ENCODE peak calls at places on chromosome 15, in eight cellular contexts. One of them, this sample, is unnamed.

GRCh38 chr15:92393287-92393993 is at the start of gene ST8SIA2:
- DNase-seq in nephron progenitor cell: peak
- DNase-seq in HCEC 1CT: no peak
- DNase-seq in H1: no peak
- DNase-seq in sciatic nerve: no peak
- DNase-seq in left ventricle myocardium inferior: peak
- DNase-seq in T-helper 2 cell: no peak
- DNase-seq in activated T-cell treated with anti-CD3 and anti-CD28 coated beads for 1 hour: no peak
- DNase-seq in this sample: no peak

GRCh38 chr15:65963911-65964482 is 94.7 kb downstream of the RAB11A start:
- DNase-seq in nephron progenitor cell: peak
- DNase-seq in HCEC 1CT: no peak
- DNase-seq in H1: no peak
- DNase-seq in sciatic nerve: no peak
- DNase-seq in left ventricle myocardium inferior: no peak
- DNase-seq in T-helper 2 cell: no peak
- DNase-seq in activated T-cell treated with anti-CD3 and anti-CD28 coated beads for 1 hour: no peak
- DNase-seq in this sample: no peak

GRCh38 chr15:90645873-90646605 is 71.1 kb upstream of the BLM start:
- DNase-seq in nephron progenitor cell: no peak
- DNase-seq in HCEC 1CT: no peak
- DNase-seq in H1: no peak
- DNase-seq in sciatic nerve: no peak
- DNase-seq in left ventricle myocardium inferior: no peak
- DNase-seq in T-helper 2 cell: no peak
- DNase-seq in activated T-cell treated with anti-CD3 and anti-CD28 coated beads for 1 hour: no peak
- DNase-seq in this sample: peak

GRCh38 chr15:58520936-58521292 is 89.1 kb downstream of the LIPC start:
- DNase-seq in nephron progenitor cell: no peak
- DNase-seq in HCEC 1CT: no peak
- DNase-seq in H1: no peak
- DNase-seq in sciatic nerve: no peak
- DNase-seq in left ventricle myocardium inferior: no peak
- DNase-seq in T-helper 2 cell: no peak
- DNase-seq in activated T-cell treated with anti-CD3 and anti-CD28 coated beads for 1 hour: no peak
- DNase-seq in this sample: no peak

GRCh38 chr15:44490628-44491027 is 46.3 kb upstream of the EIF3J start:
- DNase-seq in nephron progenitor cell: no peak
- DNase-seq in HCEC 1CT: peak
- DNase-seq in H1: no peak
- DNase-seq in sciatic nerve: no peak
- DNase-seq in left ventricle myocardium inferior: no peak
- DNase-seq in T-helper 2 cell: no peak
- DNase-seq in activated T-cell treated with anti-CD3 and anti-CD28 coated beads for 1 hour: no peak
- DNase-seq in this sample: no peak

GRCh38 chr15:25858952-25859760 is 4.0 kb downstream of the ATP10A start:
- DNase-seq in nephron progenitor cell: no peak
- DNase-seq in HCEC 1CT: no peak
- DNase-seq in H1: no peak
- DNase-seq in sciatic nerve: no peak
- DNase-seq in left ventricle myocardium inferior: no peak
- DNase-seq in T-helper 2 cell: no peak
- DNase-seq in activated T-cell treated with anti-CD3 and anti-CD28 coated beads for 1 hour: no peak
- DNase-seq in this sample: peak

GRCh38 chr15:57503051-57503702 is 88.5 kb upstream of the MYZAP start:
- DNase-seq in nephron progenitor cell: no peak
- DNase-seq in HCEC 1CT: no peak
- DNase-seq in H1: no peak
- DNase-seq in sciatic nerve: no peak
- DNase-seq in left ventricle myocardium inferior: no peak
- DNase-seq in T-helper 2 cell: no peak
- DNase-seq in activated T-cell treated with anti-CD3 and anti-CD28 coated beads for 1 hour: no peak
- DNase-seq in this sample: no peak

GRCh38 chr15:58247803-58248503 is 109.8 kb downstream of the AQP9 start:
- DNase-seq in nephron progenitor cell: no peak
- DNase-seq in HCEC 1CT: no peak
- DNase-seq in H1: no peak
- DNase-seq in sciatic nerve: peak
- DNase-seq in left ventricle myocardium inferior: peak
- DNase-seq in T-helper 2 cell: no peak
- DNase-seq in activated T-cell treated with anti-CD3 and anti-CD28 coated beads for 1 hour: no peak
- DNase-seq in this sample: no peak

GRCh38 chr15:91908401-91908800 is 54.9 kb downstream of the SLCO3A1 start:
- DNase-seq in nephron progenitor cell: no peak
- DNase-seq in HCEC 1CT: peak
- DNase-seq in H1: no peak
- DNase-seq in sciatic nerve: no peak
- DNase-seq in left ventricle myocardium inferior: no peak
- DNase-seq in T-helper 2 cell: no peak
- DNase-seq in activated T-cell treated with anti-CD3 and anti-CD28 coated beads for 1 hour: no peak
- DNase-seq in this sample: no peak

GRCh38 chr15:25762015-25762662 is 101.0 kb downstream of the ATP10A start:
- DNase-seq in nephron progenitor cell: no peak
- DNase-seq in HCEC 1CT: peak
- DNase-seq in H1: no peak
- DNase-seq in sciatic nerve: no peak
- DNase-seq in left ventricle myocardium inferior: no peak
- DNase-seq in T-helper 2 cell: no peak
- DNase-seq in activated T-cell treated with anti-CD3 and anti-CD28 coated beads for 1 hour: no peak
- DNase-seq in this sample: no peak

GRCh38 chr15:67827561-67828378 is 2.5 kb downstream of the SKOR1 start:
- DNase-seq in nephron progenitor cell: no peak
- DNase-seq in HCEC 1CT: no peak
- DNase-seq in H1: no peak
- DNase-seq in sciatic nerve: no peak
- DNase-seq in left ventricle myocardium inferior: no peak
- DNase-seq in T-helper 2 cell: no peak
- DNase-seq in activated T-cell treated with anti-CD3 and anti-CD28 coated beads for 1 hour: no peak
- DNase-seq in this sample: no peak

GRCh38 chr15:48400086-48400485 is 68.9 kb downstream of the DUT start:
- DNase-seq in nephron progenitor cell: no peak
- DNase-seq in HCEC 1CT: no peak
- DNase-seq in H1: no peak
- DNase-seq in sciatic nerve: no peak
- DNase-seq in left ventricle myocardium inferior: no peak
- DNase-seq in T-helper 2 cell: no peak
- DNase-seq in activated T-cell treated with anti-CD3 and anti-CD28 coated beads for 1 hour: no peak
- DNase-seq in this sample: no peak

GRCh38 chr15:76153241-76154197 is 93.7 kb downstream of the TMEM266 start:
- DNase-seq in nephron progenitor cell: no peak
- DNase-seq in HCEC 1CT: no peak
- DNase-seq in H1: no peak
- DNase-seq in sciatic nerve: no peak
- DNase-seq in left ventricle myocardium inferior: no peak
- DNase-seq in T-helper 2 cell: no peak
- DNase-seq in activated T-cell treated with anti-CD3 and anti-CD28 coated beads for 1 hour: no peak
- DNase-seq in this sample: no peak

GRCh38 chr15:90513448-90513847 is 16.3 kb upstream of the CRTC3 start:
- DNase-seq in nephron progenitor cell: no peak
- DNase-seq in HCEC 1CT: no peak
- DNase-seq in H1: no peak
- DNase-seq in sciatic nerve: no peak
- DNase-seq in left ventricle myocardium inferior: no peak
- DNase-seq in T-helper 2 cell: no peak
- DNase-seq in activated T-cell treated with anti-CD3 and anti-CD28 coated beads for 1 hour: no peak
- DNase-seq in this sample: no peak

GRCh38 chr15:76200641-76201105 is 110.6 kb downstream of the ETFA start:
- DNase-seq in nephron progenitor cell: no peak
- DNase-seq in HCEC 1CT: no peak
- DNase-seq in H1: no peak
- DNase-seq in sciatic nerve: peak
- DNase-seq in left ventricle myocardium inferior: no peak
- DNase-seq in T-helper 2 cell: no peak
- DNase-seq in activated T-cell treated with anti-CD3 and anti-CD28 coated beads for 1 hour: no peak
- DNase-seq in this sample: peak

GRCh38 chr15:68608206-68608843 is 29.5 kb downstream of the CORO2B start:
- DNase-seq in nephron progenitor cell: no peak
- DNase-seq in HCEC 1CT: no peak
- DNase-seq in H1: no peak
- DNase-seq in sciatic nerve: peak
- DNase-seq in left ventricle myocardium inferior: peak
- DNase-seq in T-helper 2 cell: no peak
- DNase-seq in activated T-cell treated with anti-CD3 and anti-CD28 coated beads for 1 hour: no peak
- DNase-seq in this sample: peak

GRCh38 chr15:55168350-55168974 is 28.3 kb downstream of the RSL24D1 start:
- DNase-seq in nephron progenitor cell: peak
- DNase-seq in HCEC 1CT: peak
- DNase-seq in H1: peak
- DNase-seq in sciatic nerve: peak
- DNase-seq in left ventricle myocardium inferior: no peak
- DNase-seq in T-helper 2 cell: peak
- DNase-seq in activated T-cell treated with anti-CD3 and anti-CD28 coated beads for 1 hour: peak
- DNase-seq in this sample: no peak

GRCh38 chr15:61216519-61216918 is 12.6 kb downstream of the RORA start:
- DNase-seq in nephron progenitor cell: no peak
- DNase-seq in HCEC 1CT: no peak
- DNase-seq in H1: no peak
- DNase-seq in sciatic nerve: no peak
- DNase-seq in left ventricle myocardium inferior: no peak
- DNase-seq in T-helper 2 cell: no peak
- DNase-seq in activated T-cell treated with anti-CD3 and anti-CD28 coated beads for 1 hour: no peak
- DNase-seq in this sample: no peak

GRCh38 chr15:89130194-89130593 is 41.9 kb downstream of the ABHD2 start:
- DNase-seq in nephron progenitor cell: no peak
- DNase-seq in HCEC 1CT: no peak
- DNase-seq in H1: no peak
- DNase-seq in sciatic nerve: no peak
- DNase-seq in left ventricle myocardium inferior: no peak
- DNase-seq in T-helper 2 cell: no peak
- DNase-seq in activated T-cell treated with anti-CD3 and anti-CD28 coated beads for 1 hour: peak
- DNase-seq in this sample: no peak

GRCh38 chr15:96331942-96332853 is 1.7 kb downstream of the NR2F2 start:
- DNase-seq in nephron progenitor cell: peak
- DNase-seq in HCEC 1CT: peak
- DNase-seq in H1: no peak
- DNase-seq in sciatic nerve: peak
- DNase-seq in left ventricle myocardium inferior: no peak
- DNase-seq in T-helper 2 cell: no peak
- DNase-seq in activated T-cell treated with anti-CD3 and anti-CD28 coated beads for 1 hour: no peak
- DNase-seq in this sample: peak

GRCh38 chr15:52171386-52171785 is 19.8 kb downstream of the GNB5 start:
- DNase-seq in nephron progenitor cell: no peak
- DNase-seq in HCEC 1CT: peak
- DNase-seq in H1: no peak
- DNase-seq in sciatic nerve: no peak
- DNase-seq in left ventricle myocardium inferior: no peak
- DNase-seq in T-helper 2 cell: no peak
- DNase-seq in activated T-cell treated with anti-CD3 and anti-CD28 coated beads for 1 hour: no peak
- DNase-seq in this sample: no peak

GRCh38 chr15:73467758-73468157 is 24.8 kb downstream of the REC114 start:
- DNase-seq in nephron progenitor cell: no peak
- DNase-seq in HCEC 1CT: no peak
- DNase-seq in H1: no peak
- DNase-seq in sciatic nerve: no peak
- DNase-seq in left ventricle myocardium inferior: no peak
- DNase-seq in T-helper 2 cell: no peak
- DNase-seq in activated T-cell treated with anti-CD3 and anti-CD28 coated beads for 1 hour: no peak
- DNase-seq in this sample: no peak

GRCh38 chr15:62075595-62076279 is 9.0 kb downstream of the C2CD4A start:
- DNase-seq in nephron progenitor cell: no peak
- DNase-seq in HCEC 1CT: no peak
- DNase-seq in H1: no peak
- DNase-seq in sciatic nerve: no peak
- DNase-seq in left ventricle myocardium inferior: no peak
- DNase-seq in T-helper 2 cell: no peak
- DNase-seq in activated T-cell treated with anti-CD3 and anti-CD28 coated beads for 1 hour: no peak
- DNase-seq in this sample: no peak

GRCh38 chr15:36911322-36911944 is 188.9 kb downstream of the MEIS2 start:
- DNase-seq in nephron progenitor cell: no peak
- DNase-seq in HCEC 1CT: peak
- DNase-seq in H1: no peak
- DNase-seq in sciatic nerve: no peak
- DNase-seq in left ventricle myocardium inferior: no peak
- DNase-seq in T-helper 2 cell: no peak
- DNase-seq in activated T-cell treated with anti-CD3 and anti-CD28 coated beads for 1 hour: no peak
- DNase-seq in this sample: no peak

GRCh38 chr15:77577350-77577749 is 55.4 kb downstream of the LINGO1 start:
- DNase-seq in nephron progenitor cell: no peak
- DNase-seq in HCEC 1CT: no peak
- DNase-seq in H1: no peak
- DNase-seq in sciatic nerve: no peak
- DNase-seq in left ventricle myocardium inferior: no peak
- DNase-seq in T-helper 2 cell: no peak
- DNase-seq in activated T-cell treated with anti-CD3 and anti-CD28 coated beads for 1 hour: no peak
- DNase-seq in this sample: no peak

GRCh38 chr15:93980149-93980911 is 251.0 kb upstream of the MCTP2 start:
- DNase-seq in nephron progenitor cell: no peak
- DNase-seq in HCEC 1CT: no peak
- DNase-seq in H1: no peak
- DNase-seq in sciatic nerve: no peak
- DNase-seq in left ventricle myocardium inferior: peak
- DNase-seq in T-helper 2 cell: no peak
- DNase-seq in activated T-cell treated with anti-CD3 and anti-CD28 coated beads for 1 hour: no peak
- DNase-seq in this sample: peak

GRCh38 chr15:57654136-57654845 is 52.2 kb upstream of the POLR2M start:
- DNase-seq in nephron progenitor cell: no peak
- DNase-seq in HCEC 1CT: peak
- DNase-seq in H1: no peak
- DNase-seq in sciatic nerve: no peak
- DNase-seq in left ventricle myocardium inferior: no peak
- DNase-seq in T-helper 2 cell: no peak
- DNase-seq in activated T-cell treated with anti-CD3 and anti-CD28 coated beads for 1 hour: no peak
- DNase-seq in this sample: no peak

GRCh38 chr15:75313116-75313845 is 22.6 kb upstream of the COMMD4 start:
- DNase-seq in nephron progenitor cell: no peak
- DNase-seq in HCEC 1CT: no peak
- DNase-seq in H1: no peak
- DNase-seq in sciatic nerve: no peak
- DNase-seq in left ventricle myocardium inferior: no peak
- DNase-seq in T-helper 2 cell: no peak
- DNase-seq in activated T-cell treated with anti-CD3 and anti-CD28 coated beads for 1 hour: no peak
- DNase-seq in this sample: peak

GRCh38 chr15:26972636-26973035 is 1.7 kb downstream of the GABRG3 start:
- DNase-seq in nephron progenitor cell: no peak
- DNase-seq in HCEC 1CT: no peak
- DNase-seq in H1: no peak
- DNase-seq in sciatic nerve: no peak
- DNase-seq in left ventricle myocardium inferior: no peak
- DNase-seq in T-helper 2 cell: no peak
- DNase-seq in activated T-cell treated with anti-CD3 and anti-CD28 coated beads for 1 hour: no peak
- DNase-seq in this sample: no peak

GRCh38 chr15:58260911-58261267 is 122.7 kb downstream of the AQP9 start:
- DNase-seq in nephron progenitor cell: no peak
- DNase-seq in HCEC 1CT: no peak
- DNase-seq in H1: no peak
- DNase-seq in sciatic nerve: no peak
- DNase-seq in left ventricle myocardium inferior: peak
- DNase-seq in T-helper 2 cell: no peak
- DNase-seq in activated T-cell treated with anti-CD3 and anti-CD28 coated beads for 1 hour: no peak
- DNase-seq in this sample: no peak

This sample was measured in sigmoid colon.